ENCODE peak calls at places on chromosome 5, in five cellular contexts. One of them, this sample, is unnamed. For H3K9me3, the result is how much of the 10 kb centered on the place peaks cover.

GRCh38 chr5:124468671-124469411 is 277.6 kb downstream of the ZNF608 start:
- DNase-seq in astrocyte: no peak
- DNase-seq in pancreas: no peak
- DNase-seq in CD8-positive, alpha-beta T cell: no peak
- DNase-seq in breast epithelium: no peak
- DNase-seq in this sample: no peak

GRCh38 chr5:117547192-117547591 is 972.6 kb upstream of the SEMA6A start:
- DNase-seq in CD8-positive, alpha-beta T cell: no peak
- DNase-seq in astrocyte: no peak
- DNase-seq in pancreas: no peak
- DNase-seq in breast epithelium: no peak
- DNase-seq in this sample: no peak

GRCh38 chr5:140056880-140057279 is 13.8 kb upstream of the NRG2 start:
- DNase-seq in CD8-positive, alpha-beta T cell: no peak
- DNase-seq in breast epithelium: no peak
- DNase-seq in pancreas: no peak
- DNase-seq in astrocyte: no peak
- DNase-seq in this sample: no peak

GRCh38 chr5:149913449-149914419 is 30.9 kb downstream of the PDE6A start:
- DNase-seq in pancreas: no peak
- DNase-seq in CD8-positive, alpha-beta T cell: no peak
- DNase-seq in astrocyte: no peak
- DNase-seq in breast epithelium: no peak
- DNase-seq in this sample: no peak

GRCh38 chr5:147963948-147964693 is 57.8 kb upstream of the C5orf46 start:
- DNase-seq in breast epithelium: no peak
- DNase-seq in CD8-positive, alpha-beta T cell: no peak
- DNase-seq in astrocyte: no peak
- DNase-seq in pancreas: no peak
- DNase-seq in this sample: no peak

GRCh38 chr5:142981886-142982820 is 212.0 kb downstream of the ARHGAP26 start:
- DNase-seq in CD8-positive, alpha-beta T cell: no peak
- DNase-seq in breast epithelium: peak
- DNase-seq in pancreas: peak
- DNase-seq in astrocyte: peak
- DNase-seq in this sample: peak

GRCh38 chr5:136191304-136192014 is 1.5 kb downstream of the SMIM32 start:
- DNase-seq in astrocyte: peak
- DNase-seq in CD8-positive, alpha-beta T cell: no peak
- DNase-seq in pancreas: no peak
- DNase-seq in breast epithelium: no peak
- DNase-seq in this sample: peak

GRCh38 chr5:76960004-76960625 is 7.3 kb downstream of the CRHBP start:
- DNase-seq in pancreas: no peak
- DNase-seq in breast epithelium: no peak
- DNase-seq in astrocyte: peak
- DNase-seq in CD8-positive, alpha-beta T cell: no peak
- DNase-seq in this sample: no peak

GRCh38 chr5:88878976-88879375 is 4.0 kb downstream of the MEF2C start:
- DNase-seq in pancreas: no peak
- DNase-seq in astrocyte: no peak
- DNase-seq in CD8-positive, alpha-beta T cell: no peak
- DNase-seq in breast epithelium: no peak
- DNase-seq in this sample: peak

GRCh38 chr5:143229426-143229895 is 174.0 kb downstream of the NR3C1 start:
- DNase-seq in CD8-positive, alpha-beta T cell: peak
- DNase-seq in pancreas: no peak
- DNase-seq in breast epithelium: no peak
- DNase-seq in astrocyte: no peak
- DNase-seq in this sample: no peak

GRCh38 chr5:27962201-27962600 is 923.8 kb upstream of the CDH9 start:
- DNase-seq in CD8-positive, alpha-beta T cell: no peak
- DNase-seq in pancreas: no peak
- DNase-seq in breast epithelium: no peak
- DNase-seq in astrocyte: peak
- DNase-seq in this sample: no peak

GRCh38 chr5:147803941-147804717 is 21.6 kb upstream of the JAKMIP2 start:
- DNase-seq in pancreas: no peak
- DNase-seq in breast epithelium: no peak
- DNase-seq in CD8-positive, alpha-beta T cell: no peak
- DNase-seq in astrocyte: no peak
- DNase-seq in this sample: no peak

GRCh38 chr5:94793113-94793815 is 174.8 kb downstream of the SLF1 start:
- DNase-seq in astrocyte: peak
- DNase-seq in CD8-positive, alpha-beta T cell: no peak
- DNase-seq in pancreas: no peak
- DNase-seq in breast epithelium: no peak
- DNase-seq in this sample: peak

GRCh38 chr5:180040287-180041214 is 31.0 kb downstream of the RNF130 start:
- DNase-seq in CD8-positive, alpha-beta T cell: no peak
- DNase-seq in astrocyte: no peak
- DNase-seq in breast epithelium: no peak
- DNase-seq in pancreas: no peak
- DNase-seq in this sample: no peak
- H3K9me3 ChIP-seq in CD8-positive, alpha-beta T cell: under half
- H3K9me3 ChIP-seq in astrocyte: under half
- H3K9me3 ChIP-seq in breast epithelium: under half
- H3K9me3 ChIP-seq in pancreas: under half
- H3K9me3 ChIP-seq in this sample: under half

DNA sequence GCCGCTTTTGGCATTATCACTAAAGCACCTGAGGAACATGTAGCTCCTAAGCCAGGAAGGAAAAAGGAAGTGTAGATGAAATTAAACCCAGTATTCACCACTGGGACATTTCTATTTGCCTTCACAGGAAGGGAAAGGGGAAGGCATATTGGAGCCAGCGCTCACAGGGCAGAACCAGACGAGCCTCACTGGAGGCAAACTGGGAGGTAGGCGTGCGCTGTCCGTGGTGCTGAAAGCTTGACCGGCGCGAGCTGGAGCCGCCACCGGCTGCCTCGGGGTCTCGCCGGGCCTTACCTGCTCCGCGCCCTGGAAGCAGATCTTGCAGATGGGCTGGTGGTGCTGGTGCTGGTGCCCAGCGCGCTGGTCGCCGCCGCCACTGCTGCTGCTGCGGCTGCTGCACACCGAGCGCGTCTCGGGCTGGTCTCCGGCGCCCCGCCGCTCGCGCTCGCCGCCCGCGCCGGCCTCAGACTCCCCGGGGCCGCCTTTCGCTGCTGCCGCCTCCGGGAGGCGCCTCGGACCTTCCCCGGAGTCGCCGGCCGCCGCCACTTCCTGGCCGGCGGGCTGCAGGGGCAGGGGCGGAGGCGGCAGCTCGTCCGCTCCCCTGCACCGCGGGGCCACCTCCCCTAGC is 732 bp downstream of the MARCHF11 start:
- DNase-seq in breast epithelium: peak
- DNase-seq in CD8-positive, alpha-beta T cell: no peak
- DNase-seq in astrocyte: peak
- DNase-seq in pancreas: peak
- DNase-seq in this sample: peak
- H3K4me3 ChIP-seq in breast epithelium: peak
- H3K4me3 ChIP-seq in CD8-positive, alpha-beta T cell: no peak
- H3K4me3 ChIP-seq in astrocyte: peak
- H3K4me3 ChIP-seq in pancreas: peak
- H3K4me3 ChIP-seq in this sample: peak

DNA sequence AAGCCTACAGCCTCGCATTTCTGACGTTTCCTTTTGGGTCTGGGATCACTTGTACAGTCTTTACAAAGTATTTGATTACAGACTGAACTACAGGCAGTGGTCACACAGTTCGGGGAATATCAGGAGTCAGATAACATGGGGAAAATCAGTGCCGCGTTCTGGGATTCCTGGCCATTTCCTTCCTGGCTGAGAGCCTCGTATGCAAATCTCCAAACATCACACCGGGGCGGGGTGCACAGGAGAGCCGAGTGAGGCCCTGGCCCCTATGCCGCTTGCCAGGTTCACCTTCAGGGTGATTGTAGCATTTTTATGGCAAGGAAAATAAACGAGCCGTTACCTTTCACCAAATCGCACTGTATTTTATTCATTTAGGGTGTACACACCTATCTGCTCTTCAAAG is 29.6 kb upstream of the SLC9A3 start:
- DNase-seq in breast epithelium: no peak
- DNase-seq in CD8-positive, alpha-beta T cell: no peak
- DNase-seq in astrocyte: no peak
- DNase-seq in pancreas: no peak
- DNase-seq in this sample: no peak
- H3K9me3 ChIP-seq in breast epithelium: under half
- H3K9me3 ChIP-seq in CD8-positive, alpha-beta T cell: under half
- H3K9me3 ChIP-seq in astrocyte: under half
- H3K9me3 ChIP-seq in pancreas: under half
- H3K9me3 ChIP-seq in this sample: under half

GRCh38 chr5:37208883-37209808 is 40.0 kb downstream of the CPLANE1 start:
- DNase-seq in astrocyte: peak
- DNase-seq in breast epithelium: no peak
- DNase-seq in CD8-positive, alpha-beta T cell: no peak
- DNase-seq in pancreas: no peak
- DNase-seq in this sample: no peak
- H3K4me3 ChIP-seq in astrocyte: peak
- H3K4me3 ChIP-seq in breast epithelium: peak
- H3K4me3 ChIP-seq in CD8-positive, alpha-beta T cell: peak
- H3K4me3 ChIP-seq in pancreas: no peak
- H3K4me3 ChIP-seq in this sample: peak

GRCh38 chr5:141374627-141375026 is 936 bp downstream of the PCDHGA6 start:
- DNase-seq in astrocyte: no peak
- DNase-seq in pancreas: no peak
- DNase-seq in breast epithelium: no peak
- DNase-seq in CD8-positive, alpha-beta T cell: no peak
- DNase-seq in this sample: no peak
- H3K9me3 ChIP-seq in astrocyte: half or more
- H3K9me3 ChIP-seq in pancreas: under half
- H3K9me3 ChIP-seq in breast epithelium: half or more
- H3K9me3 ChIP-seq in CD8-positive, alpha-beta T cell: under half
- H3K9me3 ChIP-seq in this sample: half or more

GRCh38 chr5:135106136-135106535 is 72.1 kb upstream of the PITX1 start:
- DNase-seq in CD8-positive, alpha-beta T cell: no peak
- DNase-seq in breast epithelium: no peak
- DNase-seq in astrocyte: no peak
- DNase-seq in pancreas: no peak
- DNase-seq in this sample: no peak

GRCh38 chr5:135107986-135108385 is 74.0 kb upstream of the PITX1 start:
- DNase-seq in astrocyte: no peak
- DNase-seq in CD8-positive, alpha-beta T cell: no peak
- DNase-seq in pancreas: no peak
- DNase-seq in breast epithelium: no peak
- DNase-seq in this sample: no peak

GRCh38 chr5:135106610-135107009 is 72.6 kb upstream of the PITX1 start:
- DNase-seq in pancreas: no peak
- DNase-seq in astrocyte: peak
- DNase-seq in CD8-positive, alpha-beta T cell: no peak
- DNase-seq in breast epithelium: no peak
- DNase-seq in this sample: no peak

GRCh38 chr5:135108569-135108968 is 74.5 kb upstream of the PITX1 start:
- DNase-seq in breast epithelium: no peak
- DNase-seq in CD8-positive, alpha-beta T cell: no peak
- DNase-seq in astrocyte: no peak
- DNase-seq in pancreas: no peak
- DNase-seq in this sample: no peak

DNA sequence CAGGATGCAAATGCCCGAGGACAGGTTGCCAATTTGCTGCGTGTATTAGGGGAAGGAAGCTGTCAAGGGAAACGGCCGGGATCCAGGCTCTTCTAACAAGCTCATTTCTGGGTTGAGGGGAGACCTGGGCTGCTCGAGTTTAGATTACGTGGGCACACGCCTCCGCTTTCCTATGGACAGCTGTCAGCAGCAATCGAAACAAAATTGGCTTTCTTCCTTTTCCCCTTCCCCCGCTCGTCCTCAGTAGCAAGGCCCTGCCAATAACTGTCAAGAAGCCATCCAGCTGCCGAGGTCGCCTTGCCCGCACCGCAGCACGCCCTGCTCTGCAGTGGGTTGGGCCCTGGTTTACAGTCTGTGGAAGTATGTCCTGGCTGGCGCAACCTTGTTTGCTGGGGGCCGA is 73.1 kb upstream of the PITX1 start:
- DNase-seq in pancreas: no peak
- DNase-seq in breast epithelium: no peak
- DNase-seq in astrocyte: no peak
- DNase-seq in CD8-positive, alpha-beta T cell: no peak
- DNase-seq in this sample: no peak
- H3K4me3 ChIP-seq in pancreas: no peak
- H3K4me3 ChIP-seq in breast epithelium: no peak
- H3K4me3 ChIP-seq in astrocyte: no peak
- H3K4me3 ChIP-seq in CD8-positive, alpha-beta T cell: no peak
- H3K4me3 ChIP-seq in this sample: no peak

GRCh38 chr5:180251141-180251540 is 40.7 kb downstream of the MAPK9 start:
- DNase-seq in CD8-positive, alpha-beta T cell: no peak
- DNase-seq in pancreas: no peak
- DNase-seq in astrocyte: no peak
- DNase-seq in breast epithelium: no peak
- DNase-seq in this sample: no peak

GRCh38 chr5:180250329-180250728 is 41.3 kb upstream of the RASGEF1C start:
- DNase-seq in CD8-positive, alpha-beta T cell: no peak
- DNase-seq in pancreas: peak
- DNase-seq in astrocyte: no peak
- DNase-seq in breast epithelium: no peak
- DNase-seq in this sample: no peak

GRCh38 chr5:180251887-180252286 is 40.0 kb downstream of the MAPK9 start:
- DNase-seq in pancreas: no peak
- DNase-seq in breast epithelium: no peak
- DNase-seq in CD8-positive, alpha-beta T cell: no peak
- DNase-seq in astrocyte: no peak
- DNase-seq in this sample: no peak

DNA sequence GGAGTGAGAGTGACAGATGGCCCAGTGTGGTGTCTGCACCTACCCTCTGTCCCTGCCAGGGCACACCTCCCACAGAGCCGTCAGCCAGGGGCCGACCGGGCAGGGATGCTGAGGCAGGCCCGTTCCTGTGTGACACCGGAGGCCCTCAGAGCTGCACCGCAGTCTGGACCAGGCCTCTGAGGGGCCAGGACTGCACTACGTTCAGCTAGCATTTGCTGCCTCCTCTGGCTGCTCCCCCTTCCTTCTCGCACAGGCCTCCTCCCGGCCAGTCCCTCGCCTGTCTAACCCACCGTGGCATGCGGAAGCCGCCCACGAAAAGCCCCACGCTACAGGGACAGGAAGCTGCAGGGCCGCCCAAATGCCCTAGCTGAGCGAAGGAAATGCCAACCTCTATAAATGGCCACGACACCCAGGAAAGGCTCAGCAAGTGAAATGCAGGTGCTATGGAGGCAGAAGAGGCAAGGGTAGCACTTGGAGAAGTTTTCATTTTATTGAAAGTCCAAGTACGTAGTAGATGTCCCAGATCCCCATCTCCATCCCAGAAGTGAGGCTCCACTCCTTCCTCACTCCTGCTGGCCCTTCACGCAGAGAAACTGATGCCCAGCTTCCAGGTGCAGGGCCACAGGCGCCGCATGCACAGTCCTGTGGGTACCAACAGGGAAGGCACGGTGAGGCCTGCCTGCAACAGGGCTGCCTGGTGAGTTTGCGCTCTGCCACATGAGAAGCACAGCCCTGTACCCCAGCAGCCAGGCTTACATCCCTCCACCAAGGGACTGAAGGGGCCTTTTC is 38.7 kb downstream of the MAPK9 start:
- DNase-seq in CD8-positive, alpha-beta T cell: no peak
- DNase-seq in breast epithelium: no peak
- DNase-seq in astrocyte: peak
- DNase-seq in pancreas: no peak
- DNase-seq in this sample: no peak
- H3K9me3 ChIP-seq in CD8-positive, alpha-beta T cell: half or more
- H3K9me3 ChIP-seq in breast epithelium: half or more
- H3K9me3 ChIP-seq in astrocyte: half or more
- H3K9me3 ChIP-seq in pancreas: under half
- H3K9me3 ChIP-seq in this sample: half or more